ENCODE peak calls at places on chromosomes 13 and 19, in five cellular contexts. One of them, this sample, is unnamed.

GRCh38 chr13:100987993-100988392 is 313.4 kb upstream of the TMTC4 start:
- DNase-seq in GM23338: peak; percentile 48
- DNase-seq in fibroblast of lung: no peak
- DNase-seq in mucosa of descending colon: no peak
- DNase-seq in lung: no peak
- DNase-seq in this sample: no peak

GRCh38 chr13:36841411-36841810 is 22.4 kb downstream of the RFXAP start:
- DNase-seq in GM23338: no peak
- DNase-seq in fibroblast of lung: peak; percentile 19
- DNase-seq in mucosa of descending colon: no peak
- DNase-seq in lung: no peak
- DNase-seq in this sample: no peak

GRCh38 chr13:52195052-52195837 is 35.8 kb upstream of the NEK3 start:
- DNase-seq in GM23338: peak; percentile 93
- DNase-seq in fibroblast of lung: peak; percentile 84
- DNase-seq in mucosa of descending colon: peak; percentile 74
- DNase-seq in lung: peak; percentile 69
- DNase-seq in this sample: peak; percentile 90

GRCh38 chr13:43478178-43478577 is 308.6 kb downstream of the ENOX1 start:
- DNase-seq in GM23338: no peak
- DNase-seq in fibroblast of lung: no peak
- DNase-seq in mucosa of descending colon: no peak
- DNase-seq in lung: no peak
- DNase-seq in this sample: no peak

GRCh38 chr19:11887247-11887617 is 350 bp upstream of the ZNF69 start:
- DNase-seq in GM23338: peak; percentile 48
- DNase-seq in fibroblast of lung: no peak
- DNase-seq in mucosa of descending colon: no peak
- DNase-seq in lung: no peak
- DNase-seq in this sample: no peak

GRCh38 chr19:48955308-48955958 is 758 bp downstream of the BAX start:
- DNase-seq in GM23338: no peak
- DNase-seq in fibroblast of lung: no peak
- DNase-seq in mucosa of descending colon: peak; percentile 23
- DNase-seq in lung: no peak
- DNase-seq in this sample: no peak

GRCh38 chr19:5111051-5111450 is 142.1 kb downstream of the KDM4B start:
- DNase-seq in GM23338: no peak
- DNase-seq in fibroblast of lung: no peak
- DNase-seq in mucosa of descending colon: no peak
- DNase-seq in lung: no peak
- DNase-seq in this sample: peak; percentile 59

GRCh38 chr19:34998777-34999497 is 1.2 kb upstream of the GRAMD1A start:
- DNase-seq in GM23338: peak; percentile 89
- DNase-seq in fibroblast of lung: no peak
- DNase-seq in mucosa of descending colon: no peak
- DNase-seq in lung: no peak
- DNase-seq in this sample: no peak

GRCh38 chr19:16736709-16737108 is 17.1 kb downstream of the NWD1 start:
- DNase-seq in GM23338: peak; percentile 73
- DNase-seq in fibroblast of lung: peak; percentile 4
- DNase-seq in mucosa of descending colon: no peak
- DNase-seq in lung: no peak
- DNase-seq in this sample: no peak

GRCh38 chr19:40445945-40446784 is 2.0 kb upstream of the SERTAD3 start:
- DNase-seq in GM23338: peak; percentile 81
- DNase-seq in fibroblast of lung: no peak
- DNase-seq in mucosa of descending colon: peak; percentile 80
- DNase-seq in lung: no peak
- DNase-seq in this sample: no peak

GRCh38 chr19:41541990-41542584 is 33.9 kb upstream of the CEACAM21 start:
- DNase-seq in GM23338: peak; percentile 87
- DNase-seq in fibroblast of lung: peak; percentile 21
- DNase-seq in mucosa of descending colon: peak; percentile 83
- DNase-seq in lung: peak; percentile 68
- DNase-seq in this sample: peak; percentile 71

GRCh38 chr19:2081873-2082810 is 14.0 kb downstream of the MOB3A start:
- DNase-seq in GM23338: no peak
- DNase-seq in fibroblast of lung: no peak
- DNase-seq in mucosa of descending colon: peak; percentile 52
- DNase-seq in lung: no peak
- DNase-seq in this sample: no peak

GRCh38 chr19:53882391-53883050 is 524 bp downstream of the PRKCG start:
- DNase-seq in GM23338: peak; percentile 42
- DNase-seq in fibroblast of lung: no peak
- DNase-seq in mucosa of descending colon: no peak
- DNase-seq in lung: no peak
- DNase-seq in this sample: no peak

GRCh38 chr19:15652559-15653278 is 12.0 kb downstream of the CYP4F3 start:
- DNase-seq in GM23338: no peak
- DNase-seq in fibroblast of lung: no peak
- DNase-seq in mucosa of descending colon: no peak
- DNase-seq in lung: no peak
- DNase-seq in this sample: no peak

GRCh38 chr19:4316940-4317339 is 12.5 kb downstream of the FSD1 start:
- DNase-seq in GM23338: no peak
- DNase-seq in fibroblast of lung: no peak
- DNase-seq in mucosa of descending colon: no peak
- DNase-seq in lung: no peak
- DNase-seq in this sample: no peak

GRCh38 chr19:47414469-47414868 is 4.9 kb downstream of the MEIS3 start:
- DNase-seq in GM23338: peak; percentile 74
- DNase-seq in fibroblast of lung: no peak
- DNase-seq in mucosa of descending colon: no peak
- DNase-seq in lung: no peak
- DNase-seq in this sample: no peak

GRCh38 chr19:4318460-4318859 is 14.1 kb downstream of the FSD1 start:
- DNase-seq in GM23338: no peak
- DNase-seq in fibroblast of lung: no peak
- DNase-seq in mucosa of descending colon: no peak
- DNase-seq in lung: no peak
- DNase-seq in this sample: no peak

GRCh38 chr13:75302031-75302430 is 179.9 kb downstream of the TBC1D4 start:
- DNase-seq in GM23338: no peak
- DNase-seq in fibroblast of lung: peak; percentile 73
- DNase-seq in mucosa of descending colon: no peak
- DNase-seq in lung: no peak
- DNase-seq in this sample: no peak

GRCh38 chr13:34678154-34678553 is 263.9 kb upstream of the NBEA start:
- DNase-seq in GM23338: no peak
- DNase-seq in fibroblast of lung: peak; percentile 13
- DNase-seq in mucosa of descending colon: no peak
- DNase-seq in lung: no peak
- DNase-seq in this sample: no peak

GRCh38 chr13:27522847-27523246 is 72.5 kb upstream of the MTIF3 start:
- DNase-seq in GM23338: no peak
- DNase-seq in fibroblast of lung: no peak
- DNase-seq in mucosa of descending colon: peak; percentile 6
- DNase-seq in lung: no peak
- DNase-seq in this sample: no peak

GRCh38 chr13:113142876-113143275 is 15.6 kb upstream of the PROZ start:
- DNase-seq in GM23338: no peak
- DNase-seq in fibroblast of lung: no peak
- DNase-seq in mucosa of descending colon: no peak
- DNase-seq in lung: no peak
- DNase-seq in this sample: no peak

GRCh38 chr19:14517446-14517839 is 754 bp downstream of the DNAJB1 start:
- DNase-seq in GM23338: no peak
- DNase-seq in fibroblast of lung: no peak
- DNase-seq in mucosa of descending colon: no peak
- DNase-seq in lung: peak; percentile 42
- DNase-seq in this sample: no peak

GRCh38 chr19:41192574-41193419 is at the start of gene CYP2S1:
- DNase-seq in GM23338: peak; percentile 85
- DNase-seq in fibroblast of lung: peak; percentile 14
- DNase-seq in mucosa of descending colon: peak; percentile 82
- DNase-seq in lung: no peak
- DNase-seq in this sample: no peak

GRCh38 chr13:30881191-30881651 is 24.9 kb upstream of the MEDAG start:
- DNase-seq in GM23338: no peak
- DNase-seq in fibroblast of lung: peak; percentile 86
- DNase-seq in mucosa of descending colon: no peak
- DNase-seq in lung: no peak
- DNase-seq in this sample: peak; percentile 80

GRCh38 chr19:1952635-1953034 is 11.7 kb downstream of the CSNK1G2 start:
- DNase-seq in GM23338: no peak
- DNase-seq in fibroblast of lung: peak; percentile 28
- DNase-seq in mucosa of descending colon: no peak
- DNase-seq in lung: no peak
- DNase-seq in this sample: peak; percentile 48

GRCh38 chr13:27772651-27773425 is 19.4 kb upstream of the GSX1 start:
- DNase-seq in GM23338: no peak
- DNase-seq in fibroblast of lung: no peak
- DNase-seq in mucosa of descending colon: no peak
- DNase-seq in lung: no peak
- DNase-seq in this sample: no peak

DNA sequence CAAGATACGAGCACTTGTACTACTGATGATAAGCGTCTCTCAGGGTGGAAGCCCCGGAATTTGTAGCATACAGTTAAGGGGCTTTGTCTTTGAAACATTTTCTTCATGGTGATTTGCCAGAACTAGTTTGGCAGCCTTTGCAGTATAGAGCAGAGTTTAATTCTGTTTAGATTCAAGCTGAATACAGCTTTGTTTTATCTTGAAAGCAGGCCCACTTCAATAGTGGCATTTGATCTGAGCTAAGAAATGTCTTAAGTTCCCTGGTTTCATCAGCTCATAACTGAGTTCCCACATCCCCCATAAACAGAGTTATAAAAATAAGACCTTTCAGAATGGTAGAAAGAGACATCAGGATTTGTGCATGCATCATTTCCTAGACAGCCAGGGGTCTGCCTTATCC is 125.9 kb downstream of the MIPEP start:
- DNase-seq in GM23338: no peak
- DNase-seq in fibroblast of lung: peak; percentile 26
- DNase-seq in mucosa of descending colon: no peak
- DNase-seq in lung: no peak
- DNase-seq in this sample: no peak
- H3K4me1 ChIP-seq in GM23338: no peaks in the 10 kb centered on the region
- H3K4me1 ChIP-seq in fibroblast of lung: no peaks in the 10 kb centered on the region
- H3K4me1 ChIP-seq in mucosa of descending colon: no peaks in the 10 kb centered on the region
- H3K4me1 ChIP-seq in lung: no peaks in the 10 kb centered on the region
- H3K4me1 ChIP-seq in this sample: peaks cover 8% of the 10 kb centered on the region

GRCh38 chr19:13215572-13216380 is 65.6 kb downstream of the IER2 start:
- DNase-seq in GM23338: no peak
- DNase-seq in fibroblast of lung: no peak
- DNase-seq in mucosa of descending colon: no peak
- DNase-seq in lung: no peak
- DNase-seq in this sample: no peak

GRCh38 chr19:13210941-13211340 is 60.7 kb downstream of the IER2 start:
- DNase-seq in GM23338: no peak
- DNase-seq in fibroblast of lung: no peak
- DNase-seq in mucosa of descending colon: no peak
- DNase-seq in lung: no peak
- DNase-seq in this sample: no peak

GRCh38 chr19:13212759-13213330 is 62.6 kb downstream of the IER2 start:
- DNase-seq in GM23338: peak; percentile 91
- DNase-seq in fibroblast of lung: peak; percentile 48
- DNase-seq in mucosa of descending colon: peak; percentile 72
- DNase-seq in lung: peak; percentile 59
- DNase-seq in this sample: peak; percentile 73

GRCh38 chr19:13211426-13212308 is 61.5 kb downstream of the IER2 start:
- DNase-seq in GM23338: no peak
- DNase-seq in fibroblast of lung: no peak
- DNase-seq in mucosa of descending colon: no peak
- DNase-seq in lung: no peak
- DNase-seq in this sample: no peak

DNA sequence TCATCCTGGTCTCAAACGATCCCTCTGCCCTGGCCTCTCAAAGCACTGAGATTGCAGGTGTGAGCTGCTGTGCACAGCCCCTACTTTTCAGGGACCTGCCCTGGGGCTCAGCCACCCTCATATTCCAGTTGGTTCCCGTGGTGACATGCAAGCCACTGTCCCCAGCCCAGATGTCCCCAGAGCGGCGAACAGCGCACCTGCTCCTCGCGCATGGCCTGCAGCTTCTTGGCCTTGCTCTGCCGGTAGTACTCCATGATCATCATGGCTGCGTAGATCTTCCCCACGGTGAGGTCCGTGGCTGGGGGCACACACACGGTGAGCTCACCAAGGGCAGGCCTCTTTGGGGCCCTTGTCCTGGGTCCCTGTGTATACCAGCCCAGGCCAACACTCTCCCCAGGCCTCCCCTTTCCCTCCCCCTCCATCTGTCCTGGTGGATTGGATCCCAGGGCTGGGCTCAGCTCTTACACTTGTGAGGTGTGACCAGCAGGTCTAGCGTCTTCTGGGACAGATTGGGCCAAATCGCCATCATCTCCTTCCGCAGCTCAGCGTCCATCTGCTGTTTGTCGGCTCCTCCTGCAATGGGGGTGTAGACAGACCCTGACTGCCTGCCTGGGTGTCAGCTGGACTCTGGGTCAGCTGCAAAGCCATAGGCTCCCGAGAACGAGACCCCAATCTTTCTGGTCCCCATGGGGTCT is 64.0 kb downstream of the IER2 start:
- DNase-seq in GM23338: no peak
- DNase-seq in fibroblast of lung: no peak
- DNase-seq in mucosa of descending colon: no peak
- DNase-seq in lung: no peak
- DNase-seq in this sample: no peak
- H3K4me1 ChIP-seq in GM23338: peaks cover 5% of the 10 kb centered on the region
- H3K4me1 ChIP-seq in fibroblast of lung: no peaks in the 10 kb centered on the region
- H3K4me1 ChIP-seq in mucosa of descending colon: no peaks in the 10 kb centered on the region
- H3K4me1 ChIP-seq in lung: no peaks in the 10 kb centered on the region
- H3K4me1 ChIP-seq in this sample: no peaks in the 10 kb centered on the region

DNA sequence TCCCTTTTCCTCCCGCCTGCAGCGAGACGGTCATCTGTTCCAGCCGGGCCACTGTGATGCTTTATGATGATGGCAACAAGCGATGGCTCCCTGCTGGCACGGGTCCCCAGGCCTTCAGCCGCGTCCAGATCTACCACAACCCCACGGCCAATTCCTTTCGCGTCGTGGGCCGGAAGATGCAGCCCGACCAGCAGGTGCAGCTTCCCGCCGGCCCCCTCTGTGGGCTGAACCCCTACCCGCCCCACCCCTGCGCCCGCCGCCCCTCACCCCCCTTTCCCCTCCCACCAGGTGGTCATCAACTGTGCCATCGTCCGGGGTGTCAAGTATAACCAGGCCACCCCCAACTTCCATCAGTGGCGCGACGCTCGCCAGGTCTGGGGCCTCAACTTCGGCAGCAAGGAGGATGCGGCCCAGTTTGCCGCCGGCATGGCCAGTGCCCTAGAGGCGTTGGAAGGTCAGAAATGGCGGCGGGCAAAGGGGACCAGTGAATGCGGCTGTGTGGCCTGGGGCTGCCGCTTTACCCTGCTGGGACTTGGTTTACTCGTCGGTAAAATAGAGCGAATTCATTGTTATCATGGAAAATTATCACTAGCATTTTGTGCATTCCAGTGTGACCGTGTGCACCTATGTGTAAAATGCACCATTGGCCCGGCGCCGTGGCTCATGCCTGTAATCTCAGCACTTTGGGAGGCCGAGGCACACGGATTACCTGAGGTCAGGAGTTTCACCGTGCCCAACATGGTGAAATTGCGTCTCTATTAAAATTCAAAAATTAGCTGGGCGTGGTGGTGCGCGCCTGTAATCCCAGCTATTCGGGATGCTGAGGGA is 10.6 kb downstream of the VASP start:
- DNase-seq in GM23338: no peak
- DNase-seq in fibroblast of lung: no peak
- DNase-seq in mucosa of descending colon: peak; percentile 32
- DNase-seq in lung: no peak
- DNase-seq in this sample: no peak
- H3K4me1 ChIP-seq in GM23338: peaks cover 4% of the 10 kb centered on the region
- H3K4me1 ChIP-seq in fibroblast of lung: peaks cover 5% of the 10 kb centered on the region
- H3K4me1 ChIP-seq in mucosa of descending colon: peaks cover 65% of the 10 kb centered on the region
- H3K4me1 ChIP-seq in lung: peaks cover 8% of the 10 kb centered on the region
- H3K4me1 ChIP-seq in this sample: peaks cover 5% of the 10 kb centered on the region

GRCh38 chr13:80707000-80707983 is 366.4 kb upstream of the SPRY2 start:
- DNase-seq in GM23338: no peak
- DNase-seq in fibroblast of lung: no peak
- DNase-seq in mucosa of descending colon: no peak
- DNase-seq in lung: no peak
- DNase-seq in this sample: peak; percentile 47
- H3K4me1 ChIP-seq in GM23338: no peaks in the 10 kb centered on the region
- H3K4me1 ChIP-seq in fibroblast of lung: no peaks in the 10 kb centered on the region
- H3K4me1 ChIP-seq in mucosa of descending colon: no peaks in the 10 kb centered on the region
- H3K4me1 ChIP-seq in lung: peaks cover 3% of the 10 kb centered on the region
- H3K4me1 ChIP-seq in this sample: no peaks in the 10 kb centered on the region

This sample was measured in right cardiac atrium.